ENCODE peak calls at places on chromosomes 6 and 20, in eight cellular contexts. One of them, this sample, is unnamed.

GRCh38 chr6:12092762-12093161 is 80.7 kb downstream of the HIVEP1 start:
- DNase-seq in vagina: no peak
- DNase-seq in testis: no peak
- DNase-seq in adrenal gland: no peak
- DNase-seq in H1: no peak
- DNase-seq in ovary: no peak
- DNase-seq in sigmoid colon: no peak
- DNase-seq in suprapubic skin: no peak
- DNase-seq in this sample: no peak

GRCh38 chr6:8006208-8006607 is 58.0 kb downstream of the BLOC1S5 start:
- DNase-seq in testis: no peak
- DNase-seq in adrenal gland: no peak
- DNase-seq in suprapubic skin: no peak
- DNase-seq in ovary: no peak
- DNase-seq in H1: no peak
- DNase-seq in sigmoid colon: no peak
- DNase-seq in vagina: no peak
- DNase-seq in this sample: no peak

GRCh38 chr6:939047-939363 is 246.1 kb upstream of the EXOC2 start:
- DNase-seq in vagina: no peak
- DNase-seq in adrenal gland: no peak
- DNase-seq in suprapubic skin: no peak
- DNase-seq in ovary: no peak
- DNase-seq in H1: no peak
- DNase-seq in sigmoid colon: no peak
- DNase-seq in testis: no peak
- DNase-seq in this sample: no peak

GRCh38 chr6:107064579-107065065 is 36.6 kb downstream of the MTRES1 start:
- DNase-seq in testis: peak; percentile 42
- DNase-seq in sigmoid colon: no peak
- DNase-seq in vagina: no peak
- DNase-seq in suprapubic skin: no peak
- DNase-seq in ovary: peak; percentile 72
- DNase-seq in adrenal gland: peak; percentile 73
- DNase-seq in H1: no peak
- DNase-seq in this sample: no peak

GRCh38 chr6:25179051-25179778 is 100.0 kb upstream of the CARMIL1 start:
- DNase-seq in suprapubic skin: no peak
- DNase-seq in ovary: no peak
- DNase-seq in testis: no peak
- DNase-seq in sigmoid colon: no peak
- DNase-seq in adrenal gland: no peak
- DNase-seq in vagina: no peak
- DNase-seq in H1: no peak
- DNase-seq in this sample: no peak

GRCh38 chr6:17869010-17869752 is 118.3 kb downstream of the KIF13A start:
- DNase-seq in ovary: no peak
- DNase-seq in adrenal gland: peak; percentile 27
- DNase-seq in vagina: no peak
- DNase-seq in H1: no peak
- DNase-seq in testis: no peak
- DNase-seq in suprapubic skin: no peak
- DNase-seq in sigmoid colon: no peak
- DNase-seq in this sample: no peak

GRCh38 chr20:9966966-9967365 is 67.8 kb upstream of the ANKEF1 start:
- DNase-seq in ovary: no peak
- DNase-seq in testis: no peak
- DNase-seq in vagina: no peak
- DNase-seq in adrenal gland: no peak
- DNase-seq in H1: no peak
- DNase-seq in sigmoid colon: no peak
- DNase-seq in suprapubic skin: no peak
- DNase-seq in this sample: no peak

GRCh38 chr20:24098886-24099285 is 110.3 kb upstream of the GGTLC1 start:
- DNase-seq in ovary: no peak
- DNase-seq in suprapubic skin: no peak
- DNase-seq in adrenal gland: no peak
- DNase-seq in H1: no peak
- DNase-seq in sigmoid colon: no peak
- DNase-seq in vagina: no peak
- DNase-seq in testis: no peak
- DNase-seq in this sample: no peak

GRCh38 chr6:80156204-80156603 is 49.7 kb downstream of the BCKDHB start:
- DNase-seq in ovary: no peak
- DNase-seq in adrenal gland: no peak
- DNase-seq in H1: no peak
- DNase-seq in sigmoid colon: no peak
- DNase-seq in suprapubic skin: no peak
- DNase-seq in vagina: no peak
- DNase-seq in testis: no peak
- DNase-seq in this sample: no peak

GRCh38 chr6:142548571-142548970 is 246.8 kb downstream of the ADGRG6 start:
- DNase-seq in adrenal gland: no peak
- DNase-seq in ovary: no peak
- DNase-seq in testis: no peak
- DNase-seq in suprapubic skin: no peak
- DNase-seq in H1: no peak
- DNase-seq in sigmoid colon: no peak
- DNase-seq in vagina: no peak
- DNase-seq in this sample: no peak

GRCh38 chr20:47456952-47457724 is 44.5 kb upstream of the NCOA3 start:
- DNase-seq in suprapubic skin: no peak
- DNase-seq in H1: no peak
- DNase-seq in sigmoid colon: no peak
- DNase-seq in testis: no peak
- DNase-seq in adrenal gland: no peak
- DNase-seq in vagina: no peak
- DNase-seq in ovary: no peak
- DNase-seq in this sample: no peak

GRCh38 chr6:41696788-41697187 is 38.6 kb downstream of the TFEB start:
- DNase-seq in sigmoid colon: no peak
- DNase-seq in testis: no peak
- DNase-seq in vagina: no peak
- DNase-seq in adrenal gland: no peak
- DNase-seq in suprapubic skin: no peak
- DNase-seq in H1: no peak
- DNase-seq in ovary: no peak
- DNase-seq in this sample: no peak

GRCh38 chr6:41699063-41699462 is 36.3 kb downstream of the TFEB start:
- DNase-seq in suprapubic skin: no peak
- DNase-seq in adrenal gland: no peak
- DNase-seq in H1: no peak
- DNase-seq in vagina: no peak
- DNase-seq in testis: no peak
- DNase-seq in ovary: no peak
- DNase-seq in sigmoid colon: no peak
- DNase-seq in this sample: no peak

GRCh38 chr6:41698350-41698781 is 37.0 kb downstream of the TFEB start:
- DNase-seq in ovary: no peak
- DNase-seq in testis: no peak
- DNase-seq in sigmoid colon: no peak
- DNase-seq in H1: no peak
- DNase-seq in suprapubic skin: no peak
- DNase-seq in vagina: no peak
- DNase-seq in adrenal gland: no peak
- DNase-seq in this sample: no peak

GRCh38 chr6:41695825-41696224 is 39.6 kb downstream of the TFEB start:
- DNase-seq in H1: no peak
- DNase-seq in sigmoid colon: no peak
- DNase-seq in suprapubic skin: no peak
- DNase-seq in adrenal gland: no peak
- DNase-seq in ovary: no peak
- DNase-seq in vagina: no peak
- DNase-seq in testis: no peak
- DNase-seq in this sample: no peak

DNA sequence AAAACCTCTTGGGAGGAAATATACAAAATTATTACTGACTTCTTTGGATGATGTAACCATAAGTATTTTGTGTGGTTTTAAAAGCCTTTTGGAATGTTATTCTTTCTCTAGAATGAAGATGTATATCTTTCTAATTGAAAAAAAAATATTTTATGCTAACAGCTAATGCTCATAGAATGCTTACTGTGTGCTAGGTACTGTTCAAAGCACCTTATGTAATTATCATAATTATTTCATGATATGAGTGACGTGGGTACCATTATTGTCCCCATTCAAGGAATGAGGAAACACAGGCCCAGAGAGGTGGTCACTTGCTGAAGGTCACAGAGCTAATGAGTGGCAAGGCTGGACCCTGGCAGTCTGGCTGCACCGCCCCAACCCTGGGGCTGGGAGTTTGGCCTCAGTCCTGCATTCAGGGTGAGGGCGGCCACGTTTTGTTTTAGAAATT is 37.5 kb downstream of the TFEB start:
- DNase-seq in adrenal gland: no peak
- DNase-seq in vagina: no peak
- DNase-seq in ovary: no peak
- DNase-seq in testis: no peak
- DNase-seq in H1: no peak
- DNase-seq in suprapubic skin: no peak
- DNase-seq in sigmoid colon: no peak
- DNase-seq in this sample: no peak
- H3K4me1 ChIP-seq in adrenal gland: no peaks in the 10 kb centered on the region
- H3K4me1 ChIP-seq in vagina: no peaks in the 10 kb centered on the region
- H3K4me1 ChIP-seq in ovary: peaks cover 4% of the 10 kb centered on the region
- H3K4me1 ChIP-seq in testis: peaks cover 8% of the 10 kb centered on the region
- H3K4me1 ChIP-seq in H1: peaks cover 2% of the 10 kb centered on the region
- H3K4me1 ChIP-seq in suprapubic skin: peaks cover 20% of the 10 kb centered on the region
- H3K4me1 ChIP-seq in sigmoid colon: peaks cover 18% of the 10 kb centered on the region
- H3K4me1 ChIP-seq in this sample: peaks cover 14% of the 10 kb centered on the region

DNA sequence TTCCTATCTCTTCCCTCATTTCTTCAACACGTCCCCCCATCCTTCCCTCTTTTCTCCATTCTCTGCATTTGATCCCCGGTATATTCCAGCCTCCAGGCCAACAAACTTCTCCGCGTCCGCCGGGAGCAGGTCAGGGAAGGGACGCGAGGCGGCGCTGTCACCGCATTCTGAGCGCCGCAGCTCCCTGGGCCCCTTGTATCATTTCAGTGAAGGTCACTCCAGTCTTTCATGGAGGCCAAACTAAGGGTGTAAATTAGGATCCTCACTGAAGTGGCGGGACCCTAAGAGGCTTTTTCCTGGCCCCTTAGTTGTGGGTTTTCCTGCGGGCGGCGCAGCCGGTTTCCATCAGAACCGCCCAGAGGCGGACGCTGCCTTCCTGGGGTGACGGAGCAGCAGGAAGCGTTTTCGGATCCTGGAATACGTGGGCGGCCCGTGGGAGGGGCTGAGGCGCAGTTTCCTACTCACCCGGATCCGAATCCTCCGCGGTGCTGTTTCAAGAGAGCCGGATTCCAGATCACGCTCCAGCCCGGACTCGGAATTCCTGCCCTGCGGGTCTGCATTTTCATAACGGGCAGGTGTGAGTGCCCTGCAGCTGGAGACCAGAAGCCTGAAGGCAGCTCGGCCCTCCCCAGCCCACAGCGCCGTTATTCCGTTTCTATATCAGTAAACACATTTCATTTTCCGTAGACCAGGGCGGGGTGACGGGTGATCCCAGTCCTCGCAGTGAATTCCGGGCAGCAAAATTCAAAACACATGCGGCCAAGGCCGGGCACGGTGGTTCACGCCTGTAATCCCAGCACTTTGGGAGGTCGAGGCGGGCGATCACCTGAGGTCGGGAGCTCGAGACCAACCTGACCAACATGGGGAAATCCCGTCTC is 3.6 kb upstream of the MICA start:
- DNase-seq in suprapubic skin: peak; percentile 96
- DNase-seq in sigmoid colon: peak; percentile 97
- DNase-seq in ovary: peak; percentile 91
- DNase-seq in adrenal gland: peak; percentile 91
- DNase-seq in H1: peak; percentile 87
- DNase-seq in vagina: peak; percentile 97
- DNase-seq in testis: peak; percentile 94
- DNase-seq in this sample: peak; percentile 91
- TF ChIP-seq POLR2A in suprapubic skin: no peak
- TF ChIP-seq POLR2A in sigmoid colon: peak; percentile 58
- TF ChIP-seq POLR2A in ovary: peak; percentile 54
- TF ChIP-seq POLR2A in adrenal gland: peak; percentile 74
- TF ChIP-seq POLR2A in H1: no peak
- TF ChIP-seq POLR2A in vagina: no peak
- TF ChIP-seq POLR2A in testis: no peak
- TF ChIP-seq POLR2A in this sample: no peak

GRCh38 chr6:159252955-159253508 is 83.8 kb downstream of the FNDC1 start:
- DNase-seq in H1: peak; percentile 54
- DNase-seq in vagina: no peak
- DNase-seq in adrenal gland: no peak
- DNase-seq in sigmoid colon: no peak
- DNase-seq in ovary: no peak
- DNase-seq in testis: no peak
- DNase-seq in suprapubic skin: no peak
- DNase-seq in this sample: no peak
- H3K4me3 ChIP-seq in H1: no peak overlapping the region
- H3K4me3 ChIP-seq in vagina: no peak overlapping the region
- H3K4me3 ChIP-seq in adrenal gland: no peak overlapping the region
- H3K4me3 ChIP-seq in sigmoid colon: no peak overlapping the region
- H3K4me3 ChIP-seq in ovary: no peak overlapping the region
- H3K4me3 ChIP-seq in testis: no peak overlapping the region
- H3K4me3 ChIP-seq in suprapubic skin: no peak overlapping the region
- H3K4me3 ChIP-seq in this sample: peak overlapping the region; percentile 22

GRCh38 chr20:31681769-31682168 is 40.9 kb downstream of the BCL2L1 start:
- DNase-seq in ovary: no peak
- DNase-seq in suprapubic skin: no peak
- DNase-seq in vagina: no peak
- DNase-seq in H1: no peak
- DNase-seq in adrenal gland: no peak
- DNase-seq in sigmoid colon: no peak
- DNase-seq in testis: no peak
- DNase-seq in this sample: no peak
- H3K4me1 ChIP-seq in ovary: peaks cover 17% of the 10 kb centered on the region
- H3K4me1 ChIP-seq in suprapubic skin: peaks cover 58% of the 10 kb centered on the region
- H3K4me1 ChIP-seq in vagina: peaks cover 51% of the 10 kb centered on the region
- H3K4me1 ChIP-seq in H1: peaks cover 8% of the 10 kb centered on the region
- H3K4me1 ChIP-seq in adrenal gland: peaks cover 25% of the 10 kb centered on the region
- H3K4me1 ChIP-seq in sigmoid colon: no peaks in the 10 kb centered on the region
- H3K4me1 ChIP-seq in testis: peaks cover 70% of the 10 kb centered on the region
- H3K4me1 ChIP-seq in this sample: peaks cover 5% of the 10 kb centered on the region